ENCODE peak calls at places on chromosome 16, in five cellular contexts. M is EL; E is NCI-H1105 treated with DMSO at 0.1 percent for 48 hours; R is stimulated activated CD4-positive, alpha-beta T cell treated with anti-CD3 and anti-CD28 coated beads, TNF-alpha, amount 100 ng/mL, for 48 hours; D is CD8-positive, alpha-beta T cell. T is an unnamed sample.

GRCh38 chr16:58027341-58028167 is 2.0 kb downstream of the MMP15 start:
- DNase-seq in R (no peak), M (peak), E (peak), D (no peak), T (no peak)

GRCh38 chr16:69404275-69404805 is 18.5 kb upstream of the TERF2 start:
- DNase-seq in E (no peak), M (peak), R (no peak), D (no peak), T (no peak)

GRCh38 chr16:74224828-74225227 is 71.8 kb upstream of the PSMD7 start:
- DNase-seq in R (no peak), D (no peak), E (no peak), M (peak), T (no peak)

GRCh38 chr16:59593256-59593655 is 859.1 kb upstream of the GOT2 start:
- DNase-seq in M (peak), R (no peak), D (no peak), E (no peak), T (no peak)

GRCh38 chr16:84763629-84764028 is 56.2 kb upstream of the CRISPLD2 start:
- DNase-seq in R (no peak), E (no peak), M (no peak), D (no peak), T (no peak)

GRCh38 chr16:85651822-85652430 is 36.8 kb downstream of the GINS2 start:
- DNase-seq in E (no peak), D (no peak), R (no peak), M (peak), T (no peak)

GRCh38 chr16:11630230-11631056 is 37.8 kb upstream of the SNN start:
- DNase-seq in E (no peak), M (no peak), D (no peak), R (no peak), T (no peak)

GRCh38 chr16:25257504-25257955 is at the start of gene ZKSCAN2:
- DNase-seq in E (peak), D (peak), R (peak), M (peak), T (peak)

GRCh38 chr16:86354641-86355040 is 155.7 kb upstream of the FOXF1 start:
- DNase-seq in D (no peak), R (no peak), E (no peak), M (peak), T (no peak)

GRCh38 chr16:86876499-86876898 is 298.1 kb downstream of the FOXL1 start:
- DNase-seq in R (no peak), M (no peak), E (no peak), D (no peak), T (no peak)

GRCh38 chr16:75566889-75567255 is 693 bp downstream of the GABARAPL2 start:
- DNase-seq in M (peak), R (no peak), D (no peak), E (no peak), T (peak)

GRCh38 chr16:84875846-84876245 is 56.1 kb downstream of the CRISPLD2 start:
- DNase-seq in E (no peak), D (no peak), M (no peak), R (no peak), T (no peak)

GRCh38 chr16:72996291-72997062 is 51.5 kb downstream of the ZFHX3 start:
- DNase-seq in D (no peak), E (no peak), M (no peak), R (no peak), T (no peak)

GRCh38 chr16:3819741-3820724 is 60.5 kb downstream of the CREBBP start:
- DNase-seq in M (peak), E (peak), D (no peak), R (no peak), T (no peak)

GRCh38 chr16:67653131-67654068 is 6.7 kb downstream of the ACD start:
- DNase-seq in D (no peak), R (no peak), E (no peak), M (peak), T (no peak)

GRCh38 chr16:73026754-73027654 is 20.9 kb downstream of the ZFHX3 start:
- DNase-seq in E (no peak), R (no peak), D (no peak), M (no peak), T (no peak)

GRCh38 chr16:56611281-56611833 is 3.0 kb downstream of the MT2A start:
- DNase-seq in M (peak), E (no peak), D (no peak), R (no peak), T (no peak)

GRCh38 chr16:68668266-68668665 is 23.2 kb downstream of the CDH3 start:
- DNase-seq in R (peak), M (peak), D (no peak), E (no peak), T (peak)

GRCh38 chr16:586645-587590 is 2.9 kb upstream of the RAB40C start:
- DNase-seq in E (no peak), M (no peak), D (no peak), R (no peak), T (no peak)

GRCh38 chr16:81547194-81547918 is 102.7 kb downstream of the CMIP start:
- DNase-seq in R (no peak), M (no peak), E (no peak), D (no peak), T (no peak)

GRCh38 chr16:7509919-7510705 is 177.5 kb downstream of the RBFOX1 start:
- DNase-seq in R (no peak), M (no peak), E (no peak), D (no peak), T (no peak)

GRCh38 chr16:74297296-74297665 is 667 bp downstream of the PSMD7 start:
- DNase-seq in M (peak), D (no peak), E (no peak), R (peak), T (peak)

GRCh38 chr16:28910046-28911031 is 14.7 kb downstream of the RABEP2 start:
- DNase-seq in R (no peak), E (peak), M (no peak), D (no peak), T (peak)